ENCODE peak calls at places on chromosomes 7 and 10, in nine cellular contexts. U, H, E, M, X, C, P, V and Y are unnamed samples.

GRCh38 chr7:149869867-149870266 is 3.9 kb upstream of the ATP6V0E2 start:
- DNase-seq in U (peak; percentile 47), H (no peak), E (no peak), M (no peak), X (no peak), C (no peak), P (no peak), V (no peak), Y (no peak)

GRCh38 chr7:30625283-30625682 is 30.6 kb downstream of the GARS1 start:
- DNase-seq in U (no peak), H (no peak), E (no peak), M (no peak), X (no peak), C (no peak), P (no peak), V (no peak), Y (no peak)

GRCh38 chr10:46020871-46021553 is 9.4 kb downstream of the NCOA4 start:
- DNase-seq in U (no peak), H (no peak), E (no peak), M (no peak), X (no peak), C (peak; percentile 89), P (no peak), V (no peak), Y (no peak)

GRCh38 chr10:28359334-28359733 is 56.5 kb upstream of the MPP7 start:
- DNase-seq in U (no peak), H (no peak), E (no peak), M (no peak), X (no peak), C (no peak), P (no peak), V (no peak), Y (no peak)

GRCh38 chr10:113108180-113108835 is 158.3 kb downstream of the TCF7L2 start:
- DNase-seq in U (no peak), H (no peak), E (no peak), M (no peak), X (no peak), C (no peak), P (no peak), V (no peak), Y (no peak)

GRCh38 chr10:92810934-92811532 is 37.3 kb upstream of the EXOC6 start:
- DNase-seq in U (no peak), H (no peak), E (no peak), M (no peak), X (no peak), C (no peak), P (no peak), V (no peak), Y (no peak)

GRCh38 chr10:129605266-129605985 is 138.4 kb downstream of the MGMT start:
- DNase-seq in U (no peak), H (no peak), E (no peak), M (no peak), X (no peak), C (peak; percentile 5), P (no peak), V (no peak), Y (no peak)

GRCh38 chr10:17430647-17431355 is 23.6 kb downstream of the ST8SIA6 start:
- DNase-seq in U (peak; percentile 43), H (peak; percentile 75), E (no peak), M (peak; percentile 87), X (peak; percentile 81), C (peak; percentile 73), P (peak; percentile 74), V (no peak), Y (peak; percentile 72)

GRCh38 chr7:40105879-40106473 is 28.4 kb downstream of the MPLKIP start:
- DNase-seq in U (no peak), H (no peak), E (no peak), M (no peak), X (no peak), C (peak; percentile 10), P (no peak), V (no peak), Y (no peak)

GRCh38 chr7:55112056-55112455 is 93.2 kb downstream of the EGFR start:
- DNase-seq in U (no peak), H (no peak), E (no peak), M (no peak), X (no peak), C (no peak), P (no peak), V (no peak), Y (no peak)

GRCh38 chr10:61902448-61903183 is 1.1 kb downstream of the ARID5B start:
- DNase-seq in U (peak; percentile 75), H (peak; percentile 81), E (no peak), M (no peak), X (peak; percentile 55), C (peak; percentile 61), P (peak; percentile 62), V (peak; percentile 89), Y (no peak)
- TF ChIP-seq POLR2A in U (no peak), H (no peak), E (no peak), M (no peak), X (no peak), C (no peak), P (peak; percentile 34), V (no peak), Y (no peak)

DNA sequence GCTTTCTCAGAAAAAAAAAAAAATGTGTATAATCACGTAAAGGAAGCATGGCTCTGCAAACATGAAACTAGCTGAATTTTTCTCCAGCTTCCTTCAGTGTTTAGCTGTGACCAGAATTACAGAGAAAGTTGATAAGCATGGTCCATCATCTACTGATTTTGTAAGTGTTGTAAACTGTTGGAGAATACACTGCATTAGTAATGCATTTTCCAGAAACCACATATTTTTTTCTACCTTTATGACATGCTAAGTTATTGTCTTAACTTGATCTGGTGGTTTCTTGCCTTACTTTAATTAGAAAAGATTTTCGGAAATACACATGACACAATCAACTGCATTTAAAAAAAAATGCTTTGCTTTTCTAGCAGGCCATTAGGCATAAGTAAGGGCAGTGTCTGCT is 135.1 kb downstream of the BICC1 start:
- DNase-seq in U (no peak), H (no peak), E (no peak), M (no peak), X (no peak), C (peak; percentile 44), P (no peak), V (no peak), Y (no peak)
- H3K27ac ChIP-seq in U (no peak overlapping the region), H (no peak overlapping the region), E (no peak overlapping the region), M (no peak overlapping the region), X (peak overlapping the region; percentile 72), C (no peak overlapping the region), P (no peak overlapping the region), V (no peak overlapping the region), Y (no peak overlapping the region)

GRCh38 chr7:47479821-47480575 is 101.9 kb downstream of the TNS3 start:
- DNase-seq in U (peak; percentile 69), H (no peak), E (no peak), M (no peak), X (no peak), C (no peak), P (no peak), V (no peak), Y (no peak)

GRCh38 chr7:47481656-47482012 is 100.3 kb downstream of the TNS3 start:
- DNase-seq in U (no peak), H (no peak), E (no peak), M (no peak), X (no peak), C (no peak), P (no peak), V (no peak), Y (no peak)

GRCh38 chr7:47482013-47482761 is 99.7 kb downstream of the TNS3 start:
- DNase-seq in U (no peak), H (no peak), E (peak; percentile 37), M (no peak), X (no peak), C (peak; percentile 98), P (peak; percentile 85), V (no peak), Y (peak; percentile 57)

GRCh38 chr7:47478926-47479791 is 102.8 kb downstream of the TNS3 start:
- DNase-seq in U (no peak), H (no peak), E (no peak), M (no peak), X (no peak), C (no peak), P (no peak), V (no peak), Y (no peak)

DNA sequence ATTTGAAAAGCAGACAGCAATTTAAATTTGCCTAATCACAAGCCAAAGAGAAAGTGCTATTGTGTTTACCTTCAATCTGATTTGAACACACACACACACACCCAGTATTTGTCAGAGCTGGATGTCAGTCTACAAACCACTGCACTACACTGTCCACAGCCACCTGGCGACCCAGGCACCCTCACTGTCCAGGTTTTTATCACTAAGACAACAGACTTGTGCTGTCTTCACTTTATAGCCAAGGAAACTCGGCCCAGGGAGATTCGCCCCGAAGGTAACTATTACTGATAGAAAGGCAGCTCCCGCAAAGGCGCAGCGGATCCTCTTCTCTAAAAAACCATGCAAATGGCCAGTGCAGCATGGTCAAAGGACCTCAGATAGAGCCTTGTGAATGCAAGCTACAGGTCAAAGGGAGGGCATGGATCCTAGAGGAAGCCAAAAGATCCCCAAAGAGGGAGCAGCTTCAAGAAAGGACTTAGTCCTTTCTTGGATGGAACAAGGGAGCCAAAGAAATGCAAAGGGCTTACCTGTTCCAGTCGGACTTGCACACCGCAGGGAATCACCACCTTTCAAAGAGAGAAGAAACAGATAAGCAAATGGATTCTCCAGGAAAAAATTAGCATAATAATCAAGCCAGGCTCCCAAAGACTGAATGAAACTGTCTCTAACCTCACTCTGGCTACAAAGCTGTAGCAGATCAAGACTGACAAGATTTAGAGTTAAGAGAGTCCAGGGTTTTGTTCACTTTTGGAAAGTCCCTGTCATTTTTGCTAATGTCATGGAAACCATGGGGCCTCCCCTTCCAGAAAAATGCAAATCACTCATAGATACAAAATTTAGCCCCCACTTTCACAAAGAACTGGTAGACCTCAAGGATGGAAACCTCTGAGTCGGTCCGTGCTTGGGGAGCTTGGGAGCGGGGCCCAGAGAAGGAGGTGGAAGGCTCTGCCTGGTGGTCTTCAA is 101.1 kb downstream of the TNS3 start:
- DNase-seq in U (no peak), H (no peak), E (no peak), M (no peak), X (no peak), C (no peak), P (no peak), V (no peak), Y (no peak)
- TF ChIP-seq POLR2A in U (no peak), H (no peak), E (no peak), M (no peak), X (no peak), C (no peak), P (no peak), V (no peak), Y (no peak)

GRCh38 chr7:144587701-144588100 is 184.2 kb upstream of the NOBOX start:
- DNase-seq in U (no peak), H (no peak), E (no peak), M (no peak), X (no peak), C (no peak), P (no peak), V (no peak), Y (no peak)

GRCh38 chr7:144588535-144588934 is 185.0 kb upstream of the NOBOX start:
- DNase-seq in U (no peak), H (no peak), E (no peak), M (no peak), X (no peak), C (no peak), P (no peak), V (no peak), Y (no peak)

DNA sequence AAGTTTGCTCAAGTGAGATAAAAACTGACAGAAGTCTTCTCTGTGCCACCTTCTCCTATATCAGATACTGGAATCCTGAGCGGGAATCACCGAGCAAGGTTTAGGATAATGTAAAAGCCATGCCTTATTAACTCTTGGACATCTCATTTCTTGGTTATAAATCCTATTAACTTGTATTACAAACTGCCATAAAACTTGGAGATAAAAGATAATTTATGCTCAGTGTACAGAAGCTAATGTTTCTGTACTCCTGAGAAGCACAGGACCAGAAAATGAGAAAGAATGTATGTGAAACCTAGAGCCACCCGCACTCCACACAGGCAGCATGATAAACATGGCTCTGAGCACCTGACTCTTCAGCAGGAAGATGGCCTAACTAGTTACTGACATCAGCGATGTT is 181.2 kb upstream of the NOBOX start:
- DNase-seq in U (no peak), H (no peak), E (no peak), M (no peak), X (no peak), C (no peak), P (no peak), V (no peak), Y (no peak)
- H3K27ac ChIP-seq in U (no peak overlapping the region), H (no peak overlapping the region), E (no peak overlapping the region), M (no peak overlapping the region), X (no peak overlapping the region), C (no peak overlapping the region), P (no peak overlapping the region), V (no peak overlapping the region), Y (no peak overlapping the region)